ENCODE peak calls at places on chromosomes 2 and 18, in ten cellular contexts. L, G, K, A, F, O, W, S, Q and H are unnamed samples.

GRCh38 chr2:236743623-236744280 is 174.1 kb downstream of the ACKR3 start:
- DNase-seq in S (no peak), F (no peak), Q (peak), A (no peak), O (peak), L (no peak), K (no peak), W (peak), G (no peak), H (peak)

GRCh38 chr2:240839152-240840143 is 19.4 kb upstream of the KIF1A start:
- DNase-seq in A (no peak), Q (no peak), F (no peak), W (no peak), O (no peak), S (no peak), K (peak), G (no peak), L (no peak), H (no peak)

GRCh38 chr18:56168049-56168781 is 470.2 kb downstream of the TXNL1 start:
- DNase-seq in A (no peak), F (no peak), O (peak), S (no peak), G (no peak), L (no peak), Q (peak), K (peak), W (peak), H (peak)

GRCh38 chr2:46187112-46187618 is 110.0 kb upstream of the EPAS1 start:
- DNase-seq in A (peak), Q (peak), K (peak), F (peak), S (no peak), G (no peak), W (peak), L (no peak), O (peak), H (no peak)

GRCh38 chr18:79682481-79682880 is 2.9 kb downstream of the CTDP1 start:
- DNase-seq in A (no peak), K (peak), Q (no peak), O (no peak), W (no peak), F (no peak), L (no peak), G (peak), S (no peak), H (no peak)

GRCh38 chr2:95284886-95285541 is 10.8 kb downstream of the PROM2 start:
- DNase-seq in W (no peak), F (no peak), Q (no peak), S (no peak), G (no peak), O (no peak), L (no peak), K (peak), A (no peak), H (no peak)

GRCh38 chr2:134225841-134226240 is 28.0 kb upstream of the MGAT5 start:
- DNase-seq in F (no peak), Q (no peak), S (no peak), K (no peak), O (no peak), A (no peak), L (no peak), W (no peak), G (no peak), H (no peak)

GRCh38 chr2:227237786-227238185 is 73.4 kb downstream of the COL4A3 start:
- DNase-seq in G (no peak), K (no peak), W (no peak), S (no peak), O (no peak), L (no peak), A (no peak), F (no peak), Q (no peak), H (no peak)

GRCh38 chr18:22563098-22563707 is 145.5 kb upstream of the CTAGE1 start:
- DNase-seq in G (no peak), K (peak), F (peak), S (peak), Q (peak), L (no peak), A (peak), O (peak), W (peak), H (peak)

GRCh38 chr2:150107816-150108215 is 379.7 kb downstream of the RND3 start:
- DNase-seq in W (no peak), L (no peak), K (no peak), Q (no peak), F (no peak), A (no peak), G (no peak), O (peak), S (no peak), H (no peak)

GRCh38 chr2:160306985-160307384 is 106.9 kb upstream of the ITGB6 start:
- DNase-seq in F (no peak), O (peak), Q (peak), K (no peak), W (no peak), G (no peak), A (no peak), L (no peak), S (no peak), H (no peak)

GRCh38 chr2:85854166-85854509 is 34.7 kb downstream of the ST3GAL5 start:
- DNase-seq in L (no peak), O (no peak), K (no peak), S (no peak), W (peak), Q (no peak), G (no peak), A (no peak), F (no peak), H (no peak)

GRCh38 chr2:43184339-43184895 is 42.0 kb downstream of the ZFP36L2 start:
- DNase-seq in S (peak), L (no peak), O (no peak), Q (no peak), G (no peak), W (no peak), K (peak), A (peak), F (no peak), H (peak)

GRCh38 chr18:80233899-80234298 is 13.4 kb downstream of the PARD6G start:
- DNase-seq in G (no peak), A (no peak), W (no peak), O (no peak), Q (no peak), K (no peak), F (no peak), S (no peak), L (no peak), H (no peak)

GRCh38 chr18:20971886-20972267 is 139.7 kb downstream of the ROCK1 start:
- DNase-seq in F (peak), K (no peak), G (no peak), S (peak), W (peak), Q (peak), A (no peak), L (no peak), O (peak), H (no peak)

GRCh38 chr2:199738723-199739412 is 112.1 kb downstream of the FTCDNL1 start:
- DNase-seq in S (no peak), F (no peak), Q (no peak), K (no peak), G (no peak), W (no peak), O (peak), L (no peak), A (no peak), H (peak)

GRCh38 chr18:12102136-12102842 is 8.6 kb downstream of the ANKRD62 start:
- DNase-seq in G (no peak), W (no peak), F (no peak), L (no peak), O (no peak), K (no peak), Q (no peak), A (no peak), S (no peak), H (no peak)

GRCh38 chr2:133992454-133992853 is 261.4 kb upstream of the MGAT5 start:
- DNase-seq in L (no peak), W (no peak), G (no peak), Q (no peak), O (no peak), A (no peak), S (no peak), K (no peak), F (no peak), H (no peak)

GRCh38 chr18:21669736-21670135 is 34.8 kb downstream of the ABHD3 start:
- DNase-seq in A (peak), Q (no peak), G (no peak), K (no peak), W (peak), F (no peak), O (no peak), S (no peak), L (no peak), H (no peak)

GRCh38 chr2:33660416-33661118 is 61.5 kb upstream of the FAM98A start:
- DNase-seq in S (no peak), K (no peak), F (no peak), O (no peak), G (no peak), L (no peak), A (no peak), Q (no peak), W (no peak), H (no peak)

GRCh38 chr18:9849407-9849961 is 36.3 kb upstream of the TXNDC2 start:
- DNase-seq in A (peak), F (no peak), L (peak), W (no peak), G (peak), Q (no peak), K (no peak), O (no peak), S (no peak), H (no peak)

GRCh38 chr2:42060028-42060427 is 12.2 kb downstream of the PKDCC start:
- DNase-seq in L (no peak), W (no peak), Q (no peak), F (peak), O (no peak), S (no peak), G (peak), A (no peak), K (no peak), H (no peak)

GRCh38 chr18:2002178-2002577 is 569.1 kb downstream of the METTL4 start:
- DNase-seq in G (no peak), O (peak), A (no peak), W (no peak), S (no peak), F (no peak), K (peak), Q (no peak), L (no peak), H (no peak)

GRCh38 chr18:74375999-74376398 is 60.4 kb downstream of the C18orf63 start:
- DNase-seq in K (no peak), Q (no peak), A (peak), L (no peak), F (no peak), G (no peak), S (peak), W (no peak), O (no peak), H (peak)

GRCh38 chr2:232039086-232039485 is 77.6 kb downstream of the DIS3L2 start:
- DNase-seq in L (no peak), S (no peak), F (no peak), W (no peak), Q (no peak), G (no peak), K (no peak), O (no peak), A (no peak), H (no peak)

GRCh38 chr18:78865771-78866310 is 113.8 kb upstream of the SALL3 start:
- DNase-seq in F (no peak), K (no peak), Q (no peak), A (no peak), S (no peak), O (no peak), L (no peak), G (no peak), W (no peak), H (no peak)

GRCh38 chr2:171410101-171410500 is 23.7 kb downstream of the METTL8 start:
- DNase-seq in F (no peak), W (peak), Q (peak), L (no peak), S (no peak), O (no peak), A (no peak), G (no peak), K (no peak), H (no peak)

GRCh38 chr2:143205106-143205764 is 76.0 kb downstream of the ARHGAP15 start:
- DNase-seq in K (no peak), W (peak), L (no peak), F (peak), O (peak), G (no peak), A (no peak), S (no peak), Q (no peak), H (no peak)
- TF ChIP-seq CTCF in K (peak), W (no peak), L (peak), F (no peak), O (peak), G (peak), A (peak), S (peak), Q (no peak), H (peak)

GRCh38 chr2:955829-956731 is 5.4 kb downstream of the SNTG2 start:
- DNase-seq in A (no peak), K (peak), W (no peak), G (no peak), L (no peak), F (no peak), Q (no peak), S (no peak), O (no peak), H (no peak)
- H3K4me3 ChIP-seq in A (no peak), K (no peak), W (no peak), G (no peak), L (no peak), F (no peak), Q (no peak), S (no peak), O (no peak), H (no peak)

GRCh38 chr2:28515176-28515751 is 19.4 kb downstream of the PLB1 start:
- DNase-seq in O (no peak), L (no peak), A (no peak), Q (no peak), F (no peak), S (no peak), W (no peak), K (no peak), G (no peak), H (no peak)

GRCh38 chr2:28512607-28512965 is 16.7 kb downstream of the PLB1 start:
- DNase-seq in G (no peak), W (no peak), O (no peak), K (no peak), Q (no peak), S (no peak), A (no peak), L (no peak), F (no peak), H (no peak)

GRCh38 chr2:28511871-28512606 is 16.2 kb downstream of the PLB1 start:
- DNase-seq in W (no peak), O (no peak), S (no peak), Q (no peak), F (no peak), L (no peak), K (no peak), A (no peak), G (no peak), H (no peak)

GRCh38 chr2:28510184-28510583 is 14.3 kb downstream of the PLB1 start:
- DNase-seq in G (no peak), K (no peak), O (no peak), F (no peak), W (no peak), S (no peak), A (no peak), Q (no peak), L (no peak), H (no peak)

GRCh38 chr2:28513097-28513496 is 17.2 kb downstream of the PLB1 start:
- DNase-seq in K (no peak), F (no peak), A (no peak), L (no peak), S (no peak), Q (no peak), O (no peak), G (no peak), W (no peak), H (no peak)
- TF ChIP-seq CTCF in K (no peak), F (no peak), A (no peak), L (no peak), S (no peak), Q (no peak), O (no peak), G (no peak), W (no peak), H (no peak)

DNA sequence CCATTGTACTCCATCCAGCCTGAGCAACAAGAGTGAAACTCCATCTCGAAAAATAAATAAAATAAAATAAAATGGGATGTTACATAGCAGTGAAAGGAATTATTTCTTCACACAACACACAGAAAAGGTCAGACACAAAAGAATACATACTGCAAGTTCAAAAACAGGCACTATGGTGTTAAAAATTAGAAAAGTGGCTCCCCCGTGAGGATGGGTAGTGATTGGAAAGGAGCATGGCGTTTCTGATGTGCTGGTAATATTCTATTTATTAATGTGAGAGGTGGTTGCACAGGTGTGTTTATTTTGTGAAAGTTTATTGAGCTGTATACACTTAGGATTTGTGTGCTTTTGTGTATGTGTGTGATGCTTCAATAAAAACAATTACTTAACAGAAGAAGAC is 22.9 kb upstream of the RAB10 start:
- DNase-seq in S (no peak), W (no peak), L (no peak), F (no peak), Q (no peak), G (no peak), K (no peak), A (no peak), O (no peak), H (no peak)
- H3K4me3 ChIP-seq in S (no peak), W (no peak), L (no peak), F (no peak), Q (no peak), G (no peak), K (no peak), A (no peak), O (no peak), H (no peak)

GRCh38 chr2:60641866-60642788 is 88.7 kb upstream of the BCL11A start:
- DNase-seq in K (peak), S (peak), W (peak), F (peak), O (peak), G (no peak), L (no peak), Q (peak), A (peak), H (no peak)
- TF ChIP-seq CTCF in K (peak), S (peak), W (peak), F (peak), O (peak), G (peak), L (peak), Q (peak), A (peak), H (peak)

DNA sequence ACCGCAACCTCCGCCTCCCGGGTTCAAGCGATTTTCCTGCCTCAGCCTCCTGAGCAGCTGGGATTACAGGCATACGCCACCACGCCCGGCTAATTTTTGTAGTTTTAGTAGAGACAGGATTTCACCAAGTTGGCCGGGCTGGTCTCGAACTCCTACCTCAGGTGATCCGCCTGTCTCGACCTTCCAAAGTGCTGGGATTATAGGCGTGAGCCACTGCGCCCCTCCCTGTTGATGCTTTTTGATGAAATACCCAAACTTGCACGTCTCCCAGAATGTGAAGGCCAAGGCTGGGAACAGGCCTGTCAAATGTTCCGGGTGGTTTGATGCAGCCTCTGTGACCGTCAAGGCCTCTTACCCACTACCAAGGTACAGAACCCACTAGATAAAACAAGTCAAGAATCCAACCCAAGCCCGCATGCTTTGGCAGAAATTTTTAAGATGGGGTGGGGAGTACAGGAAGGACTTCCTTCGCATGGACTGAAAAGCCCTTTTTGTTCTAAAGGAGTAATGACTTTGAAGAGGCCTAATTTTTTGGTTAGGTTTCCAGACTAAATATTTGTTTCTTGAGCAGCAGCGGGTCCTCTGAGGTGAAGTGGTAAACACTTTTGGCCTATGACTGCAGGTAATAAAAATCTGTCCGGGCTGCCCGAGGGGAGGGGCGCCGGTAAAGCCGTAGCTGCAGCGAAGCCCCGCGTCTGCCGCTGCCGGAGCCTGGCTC is 3.7 kb upstream of the EVX2 start:
- DNase-seq in K (peak), A (peak), Q (no peak), W (no peak), S (no peak), L (no peak), O (no peak), G (peak), F (no peak), H (no peak)
- H3K4me3 ChIP-seq in K (peak), A (peak), Q (peak), W (no peak), S (peak), L (no peak), O (no peak), G (no peak), F (no peak), H (no peak)

GRCh38 chr2:53202063-53202462 is 565.5 kb upstream of the CHAC2 start:
- DNase-seq in L (no peak), A (peak), G (no peak), F (no peak), W (peak), K (no peak), S (no peak), O (peak), Q (peak), H (peak)
- TF ChIP-seq CTCF in L (no peak), A (no peak), G (no peak), F (no peak), W (no peak), K (peak), S (peak), O (peak), Q (peak), H (peak)

GRCh38 chr2:219744698-219745097 is 117.3 kb downstream of the SLC4A3 start:
- DNase-seq in O (no peak), A (no peak), L (no peak), S (no peak), Q (no peak), W (no peak), K (no peak), F (no peak), G (no peak), H (no peak)
- H3K4me3 ChIP-seq in O (no peak), A (no peak), L (no peak), S (no peak), Q (no peak), W (no peak), K (no peak), F (no peak), G (no peak), H (no peak)

GRCh38 chr18:44323125-44323524 is 357.6 kb upstream of the SETBP1 start:
- DNase-seq in Q (no peak), W (no peak), F (no peak), K (no peak), S (no peak), O (no peak), G (no peak), A (no peak), L (no peak), H (no peak)

GRCh38 chr18:44321868-44322590 is 358.7 kb upstream of the SETBP1 start:
- DNase-seq in L (no peak), W (no peak), O (no peak), G (no peak), A (no peak), K (no peak), F (no peak), Q (no peak), S (no peak), H (no peak)

GRCh38 chr18:44320619-44321460 is 359.8 kb upstream of the SETBP1 start:
- DNase-seq in W (no peak), O (no peak), A (no peak), L (no peak), Q (no peak), S (no peak), K (peak), F (no peak), G (no peak), H (no peak)

GRCh38 chr18:44324361-44324760 is 356.3 kb upstream of the SETBP1 start:
- DNase-seq in K (no peak), G (no peak), F (no peak), W (no peak), S (no peak), O (no peak), L (no peak), Q (no peak), A (no peak), H (no peak)

DNA sequence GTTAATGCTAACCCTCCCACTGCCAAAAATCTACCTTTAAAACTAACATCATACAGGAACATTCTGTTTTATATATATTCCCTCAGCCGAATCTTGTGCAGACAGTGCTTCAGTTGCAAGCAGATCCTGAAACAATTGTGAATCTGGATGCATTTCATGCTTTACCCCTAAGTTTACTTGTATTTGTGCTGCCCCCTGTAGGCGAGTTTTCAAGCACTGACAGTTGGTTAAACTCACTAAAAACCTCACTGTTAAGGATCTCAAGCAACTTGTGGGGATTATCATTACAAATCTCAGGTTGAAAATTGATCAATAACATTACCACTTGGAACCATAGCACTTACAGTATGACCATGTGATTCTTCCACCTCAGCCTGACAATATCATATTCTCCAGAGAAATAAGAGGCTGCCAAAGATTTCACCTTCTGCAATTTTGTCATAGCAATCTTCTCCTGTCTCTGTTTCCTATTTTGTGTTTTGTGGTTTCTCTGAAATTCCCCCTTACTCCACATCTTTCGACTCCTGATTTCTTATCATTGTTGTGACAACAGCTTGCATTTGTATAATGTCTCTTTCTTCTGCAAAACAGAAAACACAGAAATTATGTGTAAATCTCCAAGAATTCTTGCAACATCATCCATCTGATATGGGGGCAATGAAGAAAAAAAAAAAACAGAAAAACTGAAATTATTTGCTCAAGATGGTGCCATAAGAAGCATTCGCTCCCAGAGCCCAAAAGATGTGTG is 354.6 kb upstream of the SETBP1 start:
- DNase-seq in W (peak), O (peak), G (no peak), L (no peak), F (peak), Q (peak), K (peak), S (peak), A (peak), H (no peak)
- TF ChIP-seq CTCF in W (peak), O (peak), G (no peak), L (peak), F (peak), Q (peak), K (peak), S (no peak), A (peak), H (peak)